ENCODE peak calls at places on chromosomes 1 and 21, in five cellular contexts. B is hepatocyte, K is prostate gland, X is lung, E is glutamatergic neuron. H is an unnamed sample.

GRCh38 chr21:37562920-37563640 is 196.5 kb downstream of the DYRK1A start:
- DNase-seq in B (no peak), E (no peak), K (peak; percentile 25), X (no peak), H (no peak)

GRCh38 chr1:10788592-10789006 is 7.8 kb downstream of the CASZ1 start:
- DNase-seq in K (peak; percentile 36), X (no peak), B (peak; percentile 32), E (peak; percentile 48), H (peak; percentile 82)

GRCh38 chr21:17513214-17514123 is 626 bp downstream of the CXADR start:
- DNase-seq in B (peak; percentile 60), E (peak; percentile 58), K (peak; percentile 36), X (peak; percentile 35), H (peak; percentile 67)

GRCh38 chr21:34882719-34883131 is 166.4 kb downstream of the RUNX1 start:
- DNase-seq in E (no peak), K (no peak), B (no peak), X (no peak), H (no peak)

GRCh38 chr1:156987715-156988114 is 57.8 kb downstream of the ARHGEF11 start:
- DNase-seq in B (no peak), K (no peak), X (no peak), E (no peak), H (no peak)

GRCh38 chr1:55037733-55038551 is 1.4 kb upstream of the PCSK9 start:
- DNase-seq in K (no peak), X (no peak), E (no peak), B (no peak), H (no peak)

GRCh38 chr1:15007842-15008241 is 145.7 kb upstream of the TMEM51 start:
- DNase-seq in X (no peak), E (no peak), K (no peak), B (no peak), H (peak; percentile 16)

GRCh38 chr1:9371391-9371935 is 78.8 kb downstream of the SPSB1 start:
- DNase-seq in E (no peak), K (peak; percentile 16), B (peak; percentile 81), X (no peak), H (no peak)

GRCh38 chr1:152654110-152654509 is 9.1 kb upstream of the LCE2D start:
- DNase-seq in K (no peak), E (peak; percentile 74), B (no peak), X (peak; percentile 40), H (peak; percentile 48)

GRCh38 chr1:87119741-87120140 is 205.3 kb downstream of the HS2ST1 start:
- DNase-seq in X (no peak), B (no peak), E (no peak), K (no peak), H (no peak)

H was measured in globus pallidus.